ENCODE peak calls at places on chromosomes 1 and 21, in six cellular contexts. O is ovary; B is stimulated activated CD8-positive, alpha-beta memory T cell treated with anti-CD3 and anti-CD28 coated beads, Interleukin-15, amount 100 ng/mL, for 48 hours; Z is Ammon's horn; D is aorta; G is KG1. Q is an unnamed sample.
A peak's percentile ranks its signal among the peaks of the same experiment; 100 is the strongest.

GRCh38 chr1:84581648-84582047 is 7.4 kb upstream of the CTBS start:
- DNase-seq in B (no peak), O (no peak), G (no peak), D (no peak), Z (no peak), Q (no peak)

GRCh38 chr1:58765016-58765415 is 18.8 kb downstream of the JUN start:
- DNase-seq in Z (no peak), G (no peak), O (no peak), B (no peak), D (no peak), Q (no peak)

GRCh38 chr1:115833806-115834205 is 7.1 kb downstream of the NHLH2 start:
- DNase-seq in B (no peak), D (no peak), Z (no peak), G (no peak), O (no peak), Q (no peak)

GRCh38 chr1:10253755-10254154 is 43.4 kb downstream of the KIF1B start:
- DNase-seq in Z (peak; percentile 68), B (no peak), G (no peak), O (no peak), D (no peak), Q (no peak)

GRCh38 chr1:59445040-59445439 is 148.1 kb downstream of the FGGY start:
- DNase-seq in Z (no peak), G (no peak), D (peak; percentile 56), B (no peak), O (no peak), Q (peak; percentile 62)

GRCh38 chr21:25911730-25912401 is 177.1 kb downstream of the GABPA start:
- DNase-seq in D (no peak), Z (peak; percentile 71), G (no peak), O (no peak), B (no peak), Q (no peak)

GRCh38 chr1:94279462-94279861 is 42.1 kb upstream of the ARHGAP29 start:
- DNase-seq in G (no peak), Z (no peak), B (no peak), O (no peak), D (no peak), Q (no peak)

GRCh38 chr1:32122141-32122540 is 14.3 kb downstream of the KPNA6 start:
- DNase-seq in B (no peak), O (no peak), D (no peak), Z (no peak), G (peak; percentile 40), Q (no peak)

GRCh38 chr1:45414746-45415145 is 74.5 kb upstream of the MUTYH start:
- DNase-seq in D (no peak), Z (no peak), O (no peak), B (no peak), G (no peak), Q (no peak)

GRCh38 chr1:110235839-110236682 is 25.9 kb downstream of the KCNC4 start:
- DNase-seq in B (peak; percentile 72), Z (no peak), D (no peak), G (no peak), O (peak; percentile 53), Q (no peak)

GRCh38 chr1:58702766-58703165 is 2.9 kb upstream of the MYSM1 start:
- DNase-seq in O (no peak), B (no peak), Z (no peak), G (no peak), D (no peak), Q (no peak)

GRCh38 chr1:93061895-93062792 is 16.9 kb upstream of the MTF2 start:
- DNase-seq in D (no peak), G (no peak), Z (peak; percentile 28), B (no peak), O (no peak), Q (no peak)

GRCh38 chr21:40827509-40827908 is 19.4 kb downstream of the DSCAM start:
- DNase-seq in D (no peak), O (no peak), B (no peak), Z (no peak), G (no peak), Q (no peak)

GRCh38 chr1:31101147-31101502 is 35.6 kb upstream of the PUM1 start:
- DNase-seq in G (no peak), Z (no peak), D (no peak), O (peak; percentile 39), B (no peak), Q (peak; percentile 41)

GRCh38 chr1:77406661-77407060 is 124.8 kb downstream of the AK5 start:
- DNase-seq in O (no peak), B (no peak), D (no peak), Z (no peak), G (no peak), Q (no peak)

GRCh38 chr1:21184266-21184665 is 7.6 kb upstream of the EIF4G3 start:
- DNase-seq in G (peak; percentile 47), O (no peak), Z (peak; percentile 54), B (no peak), D (no peak), Q (no peak)

GRCh38 chr1:239630767-239631166 is 244.4 kb downstream of the CHRM3 start:
- DNase-seq in B (no peak), G (no peak), O (no peak), D (no peak), Z (no peak), Q (no peak)

GRCh38 chr1:86773331-86774288 is 69.2 kb downstream of the SH3GLB1 start:
- DNase-seq in G (no peak), O (no peak), D (no peak), Z (no peak), B (no peak), Q (no peak)

GRCh38 chr1:114367810-114368209 is 143.2 kb downstream of the TRIM33 start:
- DNase-seq in B (no peak), O (no peak), Z (no peak), D (no peak), G (no peak), Q (no peak)

GRCh38 chr1:157399984-157400382 is 152.3 kb downstream of the FCRL5 start:
- DNase-seq in O (no peak), G (peak; percentile 34), Z (no peak), B (peak; percentile 3), D (no peak), Q (no peak)

GRCh38 chr1:210918893-210919292 is 215.1 kb downstream of the KCNH1 start:
- DNase-seq in Z (no peak), G (no peak), D (no peak), B (no peak), O (no peak), Q (no peak)

GRCh38 chr1:78291443-78291842 is 199.3 kb upstream of the PTGFR start:
- DNase-seq in G (no peak), D (no peak), O (no peak), Z (no peak), B (no peak), Q (no peak)

GRCh38 chr1:24888061-24888970 is 41.8 kb downstream of the RUNX3 start:
- DNase-seq in D (peak; percentile 10), Z (no peak), G (no peak), B (no peak), O (no peak), Q (peak; percentile 11)

GRCh38 chr1:225318706-225319575 is 108.9 kb downstream of the LBR start:
- DNase-seq in G (peak; percentile 11), O (no peak), B (no peak), D (no peak), Z (peak; percentile 25), Q (no peak)

GRCh38 chr1:41618066-41618825 is 133.8 kb upstream of the EDN2 start:
- DNase-seq in D (peak; percentile 88), G (no peak), B (no peak), Z (peak; percentile 97), O (peak; percentile 69), Q (peak; percentile 89)

GRCh38 chr1:208081972-208082371 is 162.2 kb downstream of the PLXNA2 start:
- DNase-seq in Z (peak; percentile 65), O (peak; percentile 53), D (no peak), G (no peak), B (no peak), Q (no peak)

GRCh38 chr21:34073749-34074282 is 438 bp downstream of the MRPS6 start:
- DNase-seq in Z (peak; percentile 36), D (peak; percentile 62), G (no peak), O (no peak), B (no peak), Q (peak; percentile 48)

GRCh38 chr21:32186843-32187242 is 92.0 kb downstream of the MIS18A start:
- DNase-seq in G (no peak), O (no peak), B (no peak), D (no peak), Z (no peak), Q (no peak)

GRCh38 chr1:42737257-42737656 is 2.8 kb downstream of the CLDN19 start:
- DNase-seq in D (no peak), Z (peak; percentile 65), B (no peak), O (no peak), G (peak; percentile 67), Q (no peak)

GRCh38 chr21:35316933-35317332 is 267.8 kb upstream of the RUNX1 start:
- DNase-seq in O (no peak), B (peak; percentile 5), D (no peak), G (no peak), Z (no peak), Q (no peak)

GRCh38 chr1:218299416-218299815 is 14.3 kb downstream of the RRP15 start:
- DNase-seq in Z (peak; percentile 59), G (no peak), B (no peak), D (no peak), O (no peak), Q (no peak)

GRCh38 chr1:53556657-53557227 is 97.5 kb downstream of the DMRTB1 start:
- DNase-seq in Z (no peak), O (no peak), G (no peak), D (peak; percentile 20), B (no peak), Q (no peak)

GRCh38 chr1:56065729-56066128 is 513.6 kb downstream of the PLPP3 start:
- DNase-seq in D (no peak), Z (no peak), B (no peak), G (no peak), O (no peak), Q (no peak)

Q was measured in left lung.